ENCODE peak calls at places on chromosomes 6 and 20, in four cellular contexts. P, S, Y and Q are unnamed samples. For H3K36me3, the result is how much of the 10 kb centered on the place peaks cover.

GRCh38 chr20:5887386-5887785 is 62.9 kb downstream of the TRMT6 start:
- DNase-seq in Y (no peak), S (no peak), P (no peak), Q (no peak)

GRCh38 chr20:36607586-36608387 is 2.2 kb downstream of the RAB5IF start:
- DNase-seq in Y (no peak), S (no peak), P (no peak), Q (no peak)

GRCh38 chr20:5987383-5987782 is 36.9 kb downstream of the MCM8 start:
- DNase-seq in S (no peak), Y (no peak), P (no peak), Q (no peak)

GRCh38 chr6:145633981-145634627 is 101.2 kb downstream of the EPM2A start:
- DNase-seq in S (peak), P (peak), Y (peak), Q (peak)

GRCh38 chr6:71879016-71879415 is 7.3 kb upstream of the RIMS1 start:
- DNase-seq in Y (peak), P (no peak), S (no peak), Q (peak)

GRCh38 chr20:46205349-46205748 is 87.2 kb downstream of the CD40 start:
- DNase-seq in P (no peak), Y (no peak), S (no peak), Q (no peak)

GRCh38 chr20:59046862-59047261 is 4.3 kb upstream of the PRELID3B start:
- DNase-seq in Y (no peak), P (no peak), S (no peak), Q (no peak)

GRCh38 chr6:140124498-140124897 is 750.0 kb upstream of the CITED2 start:
- DNase-seq in P (no peak), Y (no peak), S (no peak), Q (no peak)

GRCh38 chr6:137681445-137682009 is 185.5 kb upstream of the TNFAIP3 start:
- DNase-seq in Y (no peak), S (no peak), P (no peak), Q (no peak)

GRCh38 chr6:138817799-138818198 is 21.9 kb downstream of the ECT2L start:
- DNase-seq in P (no peak), Y (peak), S (peak), Q (peak)

GRCh38 chr6:83853968-83854501 is 875 bp downstream of the RIPPLY2 start:
- DNase-seq in Y (no peak), S (peak), P (no peak), Q (no peak)

GRCh38 chr20:32052090-32052791 is at the start of gene HCK:
- DNase-seq in Y (no peak), S (no peak), P (no peak), Q (no peak)

GRCh38 chr20:50274570-50275430 is 84.2 kb downstream of the CEBPB start:
- DNase-seq in P (no peak), S (no peak), Y (no peak), Q (no peak)

GRCh38 chr6:12241493-12242214 is 48.5 kb upstream of the EDN1 start:
- DNase-seq in P (no peak), Y (no peak), S (no peak), Q (no peak)

GRCh38 chr6:73107016-73107415 is 118.3 kb downstream of the KHDC1L start:
- DNase-seq in S (no peak), Y (no peak), P (no peak), Q (no peak)

GRCh38 chr6:81998432-81998831 is 246.0 kb upstream of the TENT5A start:
- DNase-seq in Y (peak), P (no peak), S (no peak), Q (peak)

GRCh38 chr6:130708338-130708737 is 118.9 kb upstream of the SMLR1 start:
- DNase-seq in Y (peak), P (no peak), S (no peak), Q (no peak)

GRCh38 chr20:41329435-41330342 is 10.9 kb upstream of the LPIN3 start:
- DNase-seq in Y (peak), P (no peak), S (peak), Q (peak)

GRCh38 chr20:34570859-34571306 is 12.4 kb downstream of the MAP1LC3A start:
- DNase-seq in S (peak), P (no peak), Y (peak), Q (peak)

GRCh38 chr6:134117409-134117808 is 65.0 kb upstream of the SLC2A12 start:
- DNase-seq in S (no peak), Y (peak), P (no peak), Q (peak)

GRCh38 chr6:149065658-149066556 is 251.6 kb upstream of the TAB2 start:
- DNase-seq in P (no peak), S (no peak), Y (no peak), Q (no peak)

GRCh38 chr6:107714104-107714503 is 110.0 kb downstream of the SCML4 start:
- DNase-seq in Y (no peak), P (no peak), S (no peak), Q (no peak)

GRCh38 chr20:57361517-57361916 is 10.5 kb downstream of the RAE1 start:
- DNase-seq in Y (peak), S (peak), P (no peak), Q (peak)

GRCh38 chr6:35484921-35485392 is 11.9 kb downstream of the TEAD3 start:
- DNase-seq in P (no peak), Y (peak), S (peak), Q (no peak)

GRCh38 chr20:63015665-63016361 is 9.0 kb upstream of the BHLHE23 start:
- DNase-seq in P (no peak), S (no peak), Y (no peak), Q (no peak)

DNA sequence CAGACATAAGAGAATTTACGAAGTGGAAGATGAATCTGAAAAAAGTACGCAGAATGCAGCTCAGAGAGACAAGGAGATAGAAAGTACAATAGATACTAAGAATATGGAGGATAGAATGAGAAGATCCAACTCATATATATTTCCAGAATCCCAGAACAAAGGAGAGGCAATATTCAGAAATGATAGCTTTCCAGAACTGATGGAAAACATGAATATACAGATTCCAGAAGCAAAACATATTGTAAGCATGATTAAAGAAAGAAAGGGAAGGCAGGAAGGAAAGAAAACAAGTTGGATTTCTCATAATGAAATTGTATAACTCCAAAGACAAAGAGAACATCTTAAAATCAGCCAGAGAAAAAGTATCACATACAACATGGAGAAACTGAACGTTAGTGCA is 22.9 kb downstream of the GFRA4 start:
- DNase-seq in S (no peak), Y (no peak), P (no peak), Q (no peak)
- H3K36me3 ChIP-seq in S (under half), Y (under half), P (under half), Q (under half)

GRCh38 chr6:74734901-74735300 is 471.0 kb downstream of the COL12A1 start:
- DNase-seq in P (no peak), Y (no peak), S (no peak), Q (no peak)
- H3K4me2 ChIP-seq in P (no peak), Y (no peak), S (no peak), Q (no peak)

GRCh38 chr20:25007491-25008305 is 15.1 kb upstream of the APMAP start:
- DNase-seq in S (no peak), Y (no peak), P (no peak), Q (no peak)
- H3K36me3 ChIP-seq in S (under half), Y (under half), P (under half), Q (under half)

DNA sequence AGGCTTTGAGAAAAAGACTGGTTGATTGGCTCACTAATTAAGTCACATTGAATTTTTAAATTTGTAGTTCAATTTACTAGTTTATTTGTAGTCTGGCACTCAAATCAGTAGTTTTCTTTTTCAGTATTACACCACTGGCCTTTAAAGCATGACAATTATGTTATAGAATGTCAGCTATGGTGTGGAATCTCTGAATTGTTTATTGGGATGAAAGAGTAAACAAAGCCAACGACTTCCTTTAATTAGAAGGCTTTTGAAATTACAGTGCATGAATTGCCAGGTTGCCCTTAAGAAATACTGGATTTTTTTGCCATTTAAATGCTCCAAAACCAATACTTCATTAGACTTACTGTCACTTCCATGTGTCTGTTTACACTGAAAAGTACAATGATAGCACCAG is 426.9 kb upstream of the RNF217 start:
- DNase-seq in S (no peak), Y (no peak), P (no peak), Q (no peak)
- H3K4me2 ChIP-seq in S (no peak), Y (no peak), P (no peak), Q (peak)

DNA sequence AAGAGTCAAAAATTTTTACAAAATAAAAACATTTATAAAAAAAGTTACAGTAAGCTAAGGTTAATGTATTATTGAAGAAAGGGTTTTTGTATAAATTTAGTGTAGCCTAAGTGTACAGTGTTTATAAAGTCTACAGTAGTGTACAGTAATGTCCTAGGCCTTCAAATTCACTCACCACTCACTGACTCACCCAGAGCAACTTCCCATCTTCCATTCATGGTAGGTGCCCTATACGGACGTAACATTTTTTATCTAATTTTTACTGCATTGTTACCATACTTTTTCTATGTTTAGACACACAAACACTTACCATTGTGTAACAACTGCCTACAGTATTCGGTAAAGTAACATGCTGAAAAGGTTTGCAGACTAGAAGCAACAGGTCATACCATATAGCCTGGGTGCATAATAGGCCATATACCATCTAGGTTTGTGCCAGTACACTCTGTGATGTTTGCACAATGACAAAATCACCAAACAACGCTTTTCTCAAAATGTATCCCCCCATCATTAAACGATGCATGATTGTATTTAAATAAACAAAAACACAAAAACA is 6.0 kb downstream of the MTFR2 start:
- DNase-seq in S (no peak), P (no peak), Y (peak), Q (peak)
- H3K36me3 ChIP-seq in S (under half), P (under half), Y (under half), Q (under half)

GRCh38 chr6:11204987-11205386 is 27.5 kb downstream of the NEDD9 start:
- DNase-seq in P (no peak), Y (no peak), S (no peak), Q (no peak)
- H3K4me2 ChIP-seq in P (no peak), Y (no peak), S (no peak), Q (no peak)

GRCh38 chr6:36977470-36977941 is 8.5 kb downstream of the MTCH1 start:
- DNase-seq in Y (no peak), P (no peak), S (peak), Q (no peak)
- H3K36me3 ChIP-seq in Y (half or more), P (half or more), S (under half), Q (half or more)

DNA sequence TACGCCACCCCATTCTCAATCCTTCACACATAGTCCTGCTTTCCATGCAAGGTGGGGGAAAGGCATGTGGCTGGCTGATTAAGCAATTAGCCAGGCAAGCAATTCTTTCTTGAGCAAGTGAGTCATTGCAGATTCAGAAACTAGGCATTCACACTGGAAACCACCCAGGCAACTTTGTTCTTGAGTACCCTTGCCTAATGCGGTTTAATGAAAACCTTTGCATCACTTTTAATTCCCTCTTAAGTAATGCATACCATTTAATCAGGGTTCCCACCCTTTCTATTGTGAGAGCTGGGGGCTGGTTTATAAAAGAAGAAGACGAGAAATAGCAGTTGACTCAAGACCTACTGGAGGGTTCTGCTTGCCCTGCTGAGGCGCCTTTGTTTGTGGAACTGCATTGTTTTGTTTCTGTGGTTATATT is 49.0 kb upstream of the TSHZ2 start:
- DNase-seq in Y (peak), S (peak), P (peak), Q (peak)
- H3K4me2 ChIP-seq in Y (no peak), S (no peak), P (no peak), Q (peak)

DNA sequence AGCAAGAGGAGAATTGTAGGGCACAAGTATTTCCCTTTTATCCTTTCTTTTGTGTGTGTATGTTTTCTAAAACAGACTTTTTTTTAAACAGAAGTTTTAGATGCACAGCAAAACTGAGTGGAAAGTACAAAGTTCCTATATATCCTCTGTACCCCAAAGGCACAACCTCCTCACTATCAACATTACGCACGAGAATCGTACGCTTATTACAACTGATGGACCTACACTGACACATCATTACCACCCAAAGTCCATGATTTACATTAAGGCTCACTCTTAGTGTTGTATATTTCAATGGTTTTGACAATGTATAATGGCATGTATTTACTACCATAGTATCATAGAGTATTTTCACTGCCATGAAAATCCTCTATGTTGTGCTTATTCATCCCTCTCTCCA is 32.6 kb downstream of the MAN1A1 start:
- DNase-seq in Y (no peak), P (no peak), S (no peak), Q (no peak)
- H3K36me3 ChIP-seq in Y (under half), P (under half), S (under half), Q (under half)

DNA sequence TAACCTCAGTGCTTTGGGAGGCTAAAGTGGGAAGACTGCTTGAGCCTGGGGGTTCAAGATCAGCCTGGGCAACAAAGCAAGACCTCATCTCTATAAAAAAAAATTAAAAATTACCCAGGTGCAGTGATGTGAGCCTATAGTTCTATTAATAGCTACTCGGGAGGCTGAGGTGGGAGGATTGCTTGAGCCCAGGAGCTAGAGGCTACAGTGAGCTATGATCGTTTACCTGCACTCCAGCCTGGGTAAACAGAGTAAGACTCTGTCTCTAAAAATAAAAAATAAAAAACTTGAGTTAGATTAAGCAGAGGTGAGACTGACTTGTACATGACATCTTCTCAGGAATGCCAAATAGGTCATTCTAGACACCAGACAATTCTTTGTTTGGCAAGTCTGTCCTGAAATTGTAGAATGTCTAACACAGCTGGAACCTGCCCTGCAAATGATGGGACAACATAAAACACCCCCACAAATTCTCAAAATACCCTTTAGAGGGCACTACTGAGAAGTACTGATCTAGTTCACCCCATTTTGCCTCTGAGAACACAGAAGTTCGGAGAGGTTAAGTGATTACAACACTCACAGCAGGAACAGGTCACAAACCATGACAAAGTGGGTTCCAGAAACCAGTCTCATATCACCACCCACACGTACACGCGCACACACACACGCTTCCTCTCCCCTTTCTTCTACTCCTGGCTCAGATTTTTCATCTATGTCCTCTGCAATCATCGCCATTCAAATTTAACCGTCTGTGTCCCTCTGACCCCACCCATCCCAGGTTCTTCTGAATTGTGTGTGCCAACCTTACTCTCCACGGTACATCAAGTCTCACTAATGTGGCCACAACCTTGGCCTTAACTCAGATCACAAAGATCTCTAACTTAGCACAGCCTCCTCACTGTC is 38.3 kb downstream of the ARHGAP18 start:
- DNase-seq in S (peak), P (no peak), Y (no peak), Q (no peak)
- H3K4me2 ChIP-seq in S (no peak), P (no peak), Y (no peak), Q (peak)